ENCODE peak calls at places on chromosome X, in four cellular contexts. Y is AG04449, B is upper lobe of right lung, T is ovary. Z is an unnamed sample.

GRCh38 chrX:3811331-3812311 is 98.2 kb upstream of the PRKX start:
- DNase-seq in B (no peak), T (peak; percentile 43), Y (no peak), Z (no peak)

GRCh38 chrX:39895228-39896110 is 202.3 kb downstream of the BCOR start:
- DNase-seq in B (no peak), T (no peak), Y (no peak), Z (no peak)

GRCh38 chrX:52363247-52363883 is 5.5 kb upstream of the XAGE2 start:
- DNase-seq in B (no peak), T (no peak), Y (no peak), Z (no peak)

GRCh38 chrX:17500145-17500579 is 125.2 kb downstream of the NHS start:
- DNase-seq in B (no peak), Y (peak; percentile 65), T (no peak), Z (no peak)

GRCh38 chrX:140354431-140355120 is 150.3 kb downstream of the SOX3 start:
- DNase-seq in B (no peak), Y (no peak), T (no peak), Z (no peak)

GRCh38 chrX:79259073-79259689 is 108.0 kb downstream of the ITM2A start:
- DNase-seq in B (no peak), T (no peak), Y (no peak), Z (no peak)

GRCh38 chrX:153886915-153887314 is 942 bp upstream of the L1CAM start:
- DNase-seq in Y (no peak), T (no peak), B (no peak), Z (no peak)

GRCh38 chrX:149567621-149568417 is 18.1 kb upstream of the HSFX3 start:
- DNase-seq in Y (no peak), T (no peak), B (no peak), Z (no peak)

GRCh38 chrX:71989768-71990167 is 79.1 kb downstream of the NHSL2 start:
- DNase-seq in B (no peak), Y (peak; percentile 38), T (no peak), Z (no peak)

GRCh38 chrX:25810202-25810601 is 327.9 kb upstream of the MAGEB18 start:
- DNase-seq in Y (no peak), B (no peak), T (no peak), Z (no peak)

GRCh38 chrX:29617276-29617675 is 598.1 kb upstream of the MAGEB2 start:
- DNase-seq in Y (no peak), B (no peak), T (no peak), Z (no peak)

GRCh38 chrX:29617725-29618124 is 597.6 kb upstream of the MAGEB2 start:
- DNase-seq in T (no peak), B (no peak), Y (no peak), Z (no peak)
- TF ChIP-seq CTCF in T (no peak), B (no peak), Y (no peak), Z (peak; percentile 23)

DNA sequence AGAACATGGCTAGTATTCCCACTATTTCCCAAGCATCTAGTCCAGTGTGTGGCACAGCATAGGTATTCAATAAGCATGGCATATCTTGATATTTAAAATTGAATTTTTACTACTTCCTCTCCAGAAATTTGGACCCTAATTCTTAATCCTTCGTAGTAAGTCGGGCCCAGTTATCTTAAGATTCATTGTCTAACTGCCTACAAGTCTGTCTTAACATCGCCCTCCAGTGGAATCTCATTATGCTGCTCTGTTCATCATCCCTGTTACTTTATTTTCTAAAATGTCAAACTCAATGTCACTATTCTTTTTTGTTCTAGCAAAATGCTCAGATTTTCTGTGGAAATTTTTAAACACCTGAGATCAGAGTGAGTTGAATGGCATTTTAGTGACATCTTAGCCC is 606.2 kb downstream of the KLHL13 start:
- DNase-seq in Y (no peak), T (no peak), B (no peak), Z (no peak)
- TF ChIP-seq CTCF in Y (no peak), T (no peak), B (no peak), Z (peak; percentile 62)

GRCh38 chrX:42714981-42715688 is 62.8 kb downstream of the PPP1R2C start:
- DNase-seq in Y (no peak), T (peak; percentile 18), B (peak; percentile 71), Z (peak; percentile 57)
- TF ChIP-seq CTCF in Y (no peak), T (no peak), B (peak; percentile 37), Z (peak; percentile 73)

GRCh38 chrX:70133303-70134115 is at the start of gene IGBP1:
- DNase-seq in Y (peak; percentile 16), T (peak; percentile 80), B (peak; percentile 89), Z (peak; percentile 73)

GRCh38 chrX:70129811-70130210 is 3.4 kb upstream of the IGBP1 start:
- DNase-seq in Y (no peak), T (no peak), B (no peak), Z (no peak)

GRCh38 chrX:70132877-70133302 is 357 bp upstream of the IGBP1 start:
- DNase-seq in T (no peak), B (no peak), Y (no peak), Z (no peak)

GRCh38 chrX:70134116-70134477 is 850 bp downstream of the IGBP1 start:
- DNase-seq in Y (no peak), B (no peak), T (no peak), Z (no peak)

DNA sequence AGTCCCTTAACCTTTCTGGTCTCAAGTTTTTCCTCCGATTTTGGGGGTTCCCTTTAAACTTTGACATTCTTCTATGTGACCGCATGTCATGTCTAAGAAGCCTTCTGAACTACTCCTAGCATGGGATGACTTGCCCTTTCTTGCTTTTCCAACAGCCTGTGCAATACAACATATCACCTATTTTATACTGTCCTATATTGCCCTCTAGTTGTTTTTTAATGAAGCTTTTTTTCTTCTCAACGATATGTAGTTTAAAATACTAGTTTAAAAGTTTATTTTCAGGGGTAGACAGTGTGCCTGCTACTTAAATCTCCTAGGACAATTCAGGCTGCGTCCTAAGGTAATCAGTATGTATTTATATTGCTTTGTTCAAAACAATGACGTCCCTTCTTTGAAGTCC is 1.0 kb upstream of the IGBP1 start:
- DNase-seq in Y (no peak), T (no peak), B (no peak), Z (no peak)
- TF ChIP-seq CTCF in Y (no peak), T (no peak), B (no peak), Z (no peak)

GRCh38 chrX:101260435-101260834 is 30.7 kb downstream of the TAF7L start:
- DNase-seq in B (no peak), T (no peak), Y (no peak), Z (no peak)
- TF ChIP-seq CTCF in B (no peak), T (no peak), Y (no peak), Z (no peak)

GRCh38 chrX:31279359-31279758 is 207.5 kb upstream of the FTHL17 start:
- DNase-seq in T (no peak), B (no peak), Y (no peak), Z (no peak)
- TF ChIP-seq CTCF in T (no peak), B (peak; percentile 13), Y (no peak), Z (peak; percentile 39)

DNA sequence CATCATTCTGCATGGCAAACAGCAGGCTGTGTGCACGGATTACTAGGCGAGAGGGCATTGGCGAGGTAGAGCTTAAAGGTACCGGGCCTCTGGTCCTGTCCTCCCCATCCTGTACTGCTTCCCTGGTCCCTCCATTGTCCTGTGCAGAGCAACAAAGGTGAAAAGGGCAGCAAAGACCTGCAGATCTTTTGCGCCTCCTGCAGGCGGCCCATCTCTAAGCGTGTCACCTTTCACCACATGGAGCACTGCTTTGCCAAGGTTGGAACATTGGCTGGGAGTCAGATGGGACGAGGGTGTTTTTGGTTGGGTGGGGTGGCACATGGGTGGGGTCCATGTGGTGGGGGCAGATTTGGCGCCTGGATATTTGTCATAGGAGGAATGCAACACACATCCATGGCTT is 64.7 kb upstream of the UXT start:
- DNase-seq in Y (no peak), B (no peak), T (no peak), Z (no peak)
- TF ChIP-seq CTCF in Y (no peak), B (no peak), T (no peak), Z (no peak)

GRCh38 chrX:93875621-93876282 is 201.7 kb downstream of the FAM133A start:
- DNase-seq in Y (no peak), T (no peak), B (no peak), Z (no peak)

DNA sequence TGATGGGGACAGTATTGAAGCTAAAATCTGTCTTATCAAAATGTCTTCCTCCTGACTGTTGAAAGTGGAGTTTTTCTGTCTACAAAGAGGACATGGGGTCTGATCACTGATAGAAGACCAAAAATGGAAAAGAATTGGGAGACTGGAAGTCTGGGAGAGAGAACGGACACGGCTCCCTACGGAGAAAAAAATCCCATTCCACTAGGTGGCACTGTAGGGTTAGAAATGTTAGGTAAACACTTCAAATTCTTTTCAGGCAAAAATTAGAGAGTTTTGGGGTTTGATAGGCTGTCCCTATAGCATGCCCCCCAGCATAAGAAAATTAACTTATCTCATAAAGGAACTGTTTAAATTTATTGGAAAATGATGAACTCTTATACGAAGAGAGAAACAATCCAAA is 200.5 kb downstream of the FAM133A start:
- DNase-seq in T (no peak), Y (no peak), B (no peak), Z (peak; percentile 65)
- TF ChIP-seq CTCF in T (no peak), Y (no peak), B (peak; percentile 20), Z (peak; percentile 92)

Z was measured in neural crest cell.